ENCODE peak calls at places on chromosomes 12 and 14, in eight cellular contexts. One of them, this sample, is unnamed.

GRCh38 chr12:120368789-120369475 is at the start of gene MSI1:
- DNase-seq in CD8-positive, alpha-beta T cell: no peak
- DNase-seq in renal cortical epithelial cell: no peak
- DNase-seq in left ventricle myocardium inferior: no peak
- DNase-seq in HTR-8/SVneo: no peak
- DNase-seq in stromal cell of bone marrow: no peak
- DNase-seq in stimulated activated CD8-positive, alpha-beta memory T cell treated with anti-CD3 and anti-CD28 coated beads, Interleukin-7, amount 100 ng/mL, for 1 hour: no peak
- DNase-seq in NCI-H2227 treated with DMSO at 0.1 percent for 48 hours: no peak
- DNase-seq in this sample: no peak

GRCh38 chr12:107200394-107200793 is 107.0 kb upstream of the CRY1 start:
- DNase-seq in stromal cell of bone marrow: no peak
- DNase-seq in renal cortical epithelial cell: peak
- DNase-seq in stimulated activated CD8-positive, alpha-beta memory T cell treated with anti-CD3 and anti-CD28 coated beads, Interleukin-7, amount 100 ng/mL, for 1 hour: no peak
- DNase-seq in NCI-H2227 treated with DMSO at 0.1 percent for 48 hours: peak
- DNase-seq in left ventricle myocardium inferior: no peak
- DNase-seq in CD8-positive, alpha-beta T cell: no peak
- DNase-seq in HTR-8/SVneo: peak
- DNase-seq in this sample: no peak

GRCh38 chr12:86772688-86773087 is 516.5 kb upstream of the MGAT4C start:
- DNase-seq in renal cortical epithelial cell: peak
- DNase-seq in HTR-8/SVneo: no peak
- DNase-seq in left ventricle myocardium inferior: no peak
- DNase-seq in NCI-H2227 treated with DMSO at 0.1 percent for 48 hours: no peak
- DNase-seq in CD8-positive, alpha-beta T cell: no peak
- DNase-seq in stromal cell of bone marrow: no peak
- DNase-seq in stimulated activated CD8-positive, alpha-beta memory T cell treated with anti-CD3 and anti-CD28 coated beads, Interleukin-7, amount 100 ng/mL, for 1 hour: no peak
- DNase-seq in this sample: no peak

GRCh38 chr14:104230946-104231345 is 92.6 kb downstream of the KIF26A start:
- DNase-seq in HTR-8/SVneo: no peak
- DNase-seq in stimulated activated CD8-positive, alpha-beta memory T cell treated with anti-CD3 and anti-CD28 coated beads, Interleukin-7, amount 100 ng/mL, for 1 hour: no peak
- DNase-seq in CD8-positive, alpha-beta T cell: no peak
- DNase-seq in renal cortical epithelial cell: no peak
- DNase-seq in left ventricle myocardium inferior: no peak
- DNase-seq in stromal cell of bone marrow: no peak
- DNase-seq in NCI-H2227 treated with DMSO at 0.1 percent for 48 hours: no peak
- DNase-seq in this sample: no peak

GRCh38 chr12:65500121-65500846 is 221.8 kb downstream of the MSRB3 start:
- DNase-seq in left ventricle myocardium inferior: no peak
- DNase-seq in renal cortical epithelial cell: no peak
- DNase-seq in stromal cell of bone marrow: no peak
- DNase-seq in CD8-positive, alpha-beta T cell: no peak
- DNase-seq in stimulated activated CD8-positive, alpha-beta memory T cell treated with anti-CD3 and anti-CD28 coated beads, Interleukin-7, amount 100 ng/mL, for 1 hour: no peak
- DNase-seq in NCI-H2227 treated with DMSO at 0.1 percent for 48 hours: no peak
- DNase-seq in HTR-8/SVneo: peak
- DNase-seq in this sample: no peak

GRCh38 chr14:74573421-74574091 is 38.5 kb downstream of the LTBP2 start:
- DNase-seq in renal cortical epithelial cell: peak
- DNase-seq in HTR-8/SVneo: no peak
- DNase-seq in CD8-positive, alpha-beta T cell: no peak
- DNase-seq in stimulated activated CD8-positive, alpha-beta memory T cell treated with anti-CD3 and anti-CD28 coated beads, Interleukin-7, amount 100 ng/mL, for 1 hour: no peak
- DNase-seq in left ventricle myocardium inferior: no peak
- DNase-seq in stromal cell of bone marrow: no peak
- DNase-seq in NCI-H2227 treated with DMSO at 0.1 percent for 48 hours: no peak
- DNase-seq in this sample: no peak

GRCh38 chr14:104139460-104140212 is 1.2 kb downstream of the KIF26A start:
- DNase-seq in NCI-H2227 treated with DMSO at 0.1 percent for 48 hours: no peak
- DNase-seq in stimulated activated CD8-positive, alpha-beta memory T cell treated with anti-CD3 and anti-CD28 coated beads, Interleukin-7, amount 100 ng/mL, for 1 hour: no peak
- DNase-seq in CD8-positive, alpha-beta T cell: no peak
- DNase-seq in stromal cell of bone marrow: no peak
- DNase-seq in left ventricle myocardium inferior: peak
- DNase-seq in renal cortical epithelial cell: no peak
- DNase-seq in HTR-8/SVneo: no peak
- DNase-seq in this sample: no peak

GRCh38 chr14:101716077-101716950 is 45.2 kb upstream of the PPP2R5C start:
- DNase-seq in CD8-positive, alpha-beta T cell: no peak
- DNase-seq in HTR-8/SVneo: no peak
- DNase-seq in stimulated activated CD8-positive, alpha-beta memory T cell treated with anti-CD3 and anti-CD28 coated beads, Interleukin-7, amount 100 ng/mL, for 1 hour: no peak
- DNase-seq in NCI-H2227 treated with DMSO at 0.1 percent for 48 hours: no peak
- DNase-seq in stromal cell of bone marrow: no peak
- DNase-seq in renal cortical epithelial cell: no peak
- DNase-seq in left ventricle myocardium inferior: no peak
- DNase-seq in this sample: no peak

GRCh38 chr12:12167847-12168246 is 97.1 kb downstream of the BCL2L14 start:
- DNase-seq in renal cortical epithelial cell: no peak
- DNase-seq in HTR-8/SVneo: no peak
- DNase-seq in NCI-H2227 treated with DMSO at 0.1 percent for 48 hours: no peak
- DNase-seq in stimulated activated CD8-positive, alpha-beta memory T cell treated with anti-CD3 and anti-CD28 coated beads, Interleukin-7, amount 100 ng/mL, for 1 hour: no peak
- DNase-seq in left ventricle myocardium inferior: no peak
- DNase-seq in stromal cell of bone marrow: no peak
- DNase-seq in CD8-positive, alpha-beta T cell: no peak
- DNase-seq in this sample: no peak

GRCh38 chr12:64976131-64976530 is 145.0 kb downstream of the WIF1 start:
- DNase-seq in left ventricle myocardium inferior: no peak
- DNase-seq in CD8-positive, alpha-beta T cell: no peak
- DNase-seq in HTR-8/SVneo: no peak
- DNase-seq in stimulated activated CD8-positive, alpha-beta memory T cell treated with anti-CD3 and anti-CD28 coated beads, Interleukin-7, amount 100 ng/mL, for 1 hour: no peak
- DNase-seq in renal cortical epithelial cell: peak
- DNase-seq in stromal cell of bone marrow: no peak
- DNase-seq in NCI-H2227 treated with DMSO at 0.1 percent for 48 hours: no peak
- DNase-seq in this sample: no peak

GRCh38 chr14:49940805-49941421 is 48.0 kb downstream of the ARF6 start:
- DNase-seq in HTR-8/SVneo: no peak
- DNase-seq in stimulated activated CD8-positive, alpha-beta memory T cell treated with anti-CD3 and anti-CD28 coated beads, Interleukin-7, amount 100 ng/mL, for 1 hour: no peak
- DNase-seq in stromal cell of bone marrow: no peak
- DNase-seq in CD8-positive, alpha-beta T cell: no peak
- DNase-seq in NCI-H2227 treated with DMSO at 0.1 percent for 48 hours: no peak
- DNase-seq in left ventricle myocardium inferior: no peak
- DNase-seq in renal cortical epithelial cell: peak
- DNase-seq in this sample: no peak

GRCh38 chr12:83086023-83086422 is 399.3 kb downstream of the TMTC2 start:
- DNase-seq in NCI-H2227 treated with DMSO at 0.1 percent for 48 hours: no peak
- DNase-seq in HTR-8/SVneo: no peak
- DNase-seq in stimulated activated CD8-positive, alpha-beta memory T cell treated with anti-CD3 and anti-CD28 coated beads, Interleukin-7, amount 100 ng/mL, for 1 hour: no peak
- DNase-seq in stromal cell of bone marrow: no peak
- DNase-seq in left ventricle myocardium inferior: no peak
- DNase-seq in CD8-positive, alpha-beta T cell: no peak
- DNase-seq in renal cortical epithelial cell: no peak
- DNase-seq in this sample: no peak

GRCh38 chr12:128314611-128315010 is 47.6 kb downstream of the TMEM132C start:
- DNase-seq in stromal cell of bone marrow: no peak
- DNase-seq in HTR-8/SVneo: no peak
- DNase-seq in left ventricle myocardium inferior: no peak
- DNase-seq in stimulated activated CD8-positive, alpha-beta memory T cell treated with anti-CD3 and anti-CD28 coated beads, Interleukin-7, amount 100 ng/mL, for 1 hour: no peak
- DNase-seq in renal cortical epithelial cell: no peak
- DNase-seq in NCI-H2227 treated with DMSO at 0.1 percent for 48 hours: no peak
- DNase-seq in CD8-positive, alpha-beta T cell: no peak
- DNase-seq in this sample: no peak

GRCh38 chr14:95174184-95174804 is 17.0 kb upstream of the DICER1 start:
- DNase-seq in HTR-8/SVneo: no peak
- DNase-seq in renal cortical epithelial cell: no peak
- DNase-seq in stromal cell of bone marrow: peak
- DNase-seq in left ventricle myocardium inferior: no peak
- DNase-seq in stimulated activated CD8-positive, alpha-beta memory T cell treated with anti-CD3 and anti-CD28 coated beads, Interleukin-7, amount 100 ng/mL, for 1 hour: no peak
- DNase-seq in NCI-H2227 treated with DMSO at 0.1 percent for 48 hours: no peak
- DNase-seq in CD8-positive, alpha-beta T cell: no peak
- DNase-seq in this sample: no peak

GRCh38 chr12:93322784-93323183 is 54.9 kb upstream of the NUDT4 start:
- DNase-seq in left ventricle myocardium inferior: no peak
- DNase-seq in stimulated activated CD8-positive, alpha-beta memory T cell treated with anti-CD3 and anti-CD28 coated beads, Interleukin-7, amount 100 ng/mL, for 1 hour: no peak
- DNase-seq in HTR-8/SVneo: peak
- DNase-seq in NCI-H2227 treated with DMSO at 0.1 percent for 48 hours: no peak
- DNase-seq in CD8-positive, alpha-beta T cell: no peak
- DNase-seq in renal cortical epithelial cell: peak
- DNase-seq in stromal cell of bone marrow: no peak
- DNase-seq in this sample: no peak

GRCh38 chr12:24201258-24201970 is 251.9 kb upstream of the SOX5 start:
- DNase-seq in CD8-positive, alpha-beta T cell: no peak
- DNase-seq in left ventricle myocardium inferior: no peak
- DNase-seq in stimulated activated CD8-positive, alpha-beta memory T cell treated with anti-CD3 and anti-CD28 coated beads, Interleukin-7, amount 100 ng/mL, for 1 hour: no peak
- DNase-seq in HTR-8/SVneo: no peak
- DNase-seq in renal cortical epithelial cell: peak
- DNase-seq in NCI-H2227 treated with DMSO at 0.1 percent for 48 hours: no peak
- DNase-seq in stromal cell of bone marrow: no peak
- DNase-seq in this sample: no peak

GRCh38 chr12:93468008-93468371 is 676 bp downstream of the MRPL42 start:
- DNase-seq in CD8-positive, alpha-beta T cell: no peak
- DNase-seq in NCI-H2227 treated with DMSO at 0.1 percent for 48 hours: peak
- DNase-seq in HTR-8/SVneo: no peak
- DNase-seq in renal cortical epithelial cell: no peak
- DNase-seq in left ventricle myocardium inferior: no peak
- DNase-seq in stimulated activated CD8-positive, alpha-beta memory T cell treated with anti-CD3 and anti-CD28 coated beads, Interleukin-7, amount 100 ng/mL, for 1 hour: no peak
- DNase-seq in stromal cell of bone marrow: no peak
- DNase-seq in this sample: no peak